ENCODE peak calls at places on chromosomes 12 and 14, in five cellular contexts. E is AG10803; L is adrenal gland; J is left lobe of liver; B is activated CD8-positive, alpha-beta T cell treated with anti-CD3 and anti-CD28 coated beads, Interleukin-2, amount 10 ng/mL, durations not matched to agents 7 days and 5 days. U is an unnamed sample.

GRCh38 chr14:105192866-105193731 is 12.0 kb upstream of the NUDT14 start:
- DNase-seq in B (no peak), E (no peak), J (no peak), L (no peak), U (no peak)

GRCh38 chr12:53722450-53723041 is 4.7 kb downstream of the CALCOCO1 start:
- DNase-seq in B (no peak), E (no peak), L (no peak), J (no peak), U (no peak)

GRCh38 chr12:79127268-79127895 is 262.8 kb downstream of the SYT1 start:
- DNase-seq in L (no peak), J (no peak), E (peak), B (no peak), U (no peak)

GRCh38 chr14:34181308-34181707 is 230.4 kb upstream of the EGLN3 start:
- DNase-seq in B (no peak), E (no peak), L (no peak), J (no peak), U (no peak)

GRCh38 chr14:105387530-105387922 is 10.8 kb upstream of the TEX22 start:
- DNase-seq in E (no peak), L (no peak), J (no peak), B (no peak), U (no peak)

GRCh38 chr12:53211476-53212381 is 4.7 kb upstream of the ITGB7 start:
- DNase-seq in L (no peak), J (no peak), E (no peak), B (no peak), U (no peak)

GRCh38 chr14:45144658-45145057 is 8.9 kb downstream of the FANCM start:
- DNase-seq in B (no peak), L (no peak), J (no peak), E (no peak), U (no peak)

GRCh38 chr14:54312166-54312801 is 84.5 kb upstream of the CDKN3 start:
- DNase-seq in E (peak), J (no peak), B (no peak), L (no peak), U (no peak)

GRCh38 chr12:22684526-22685118 is 59.7 kb downstream of the ETNK1 start:
- DNase-seq in B (no peak), L (no peak), J (no peak), E (peak), U (no peak)

GRCh38 chr14:99840265-99840664 is 47.1 kb downstream of the EML1 start:
- DNase-seq in E (no peak), B (no peak), J (no peak), L (no peak), U (no peak)

GRCh38 chr12:122834229-122834920 is 882 bp upstream of the HIP1R start:
- DNase-seq in L (peak), J (no peak), B (peak), E (peak), U (peak)

GRCh38 chr12:28683371-28683770 is 465.7 kb upstream of the FAR2 start:
- DNase-seq in E (peak), J (no peak), B (no peak), L (no peak), U (no peak)

GRCh38 chr14:73770977-73771847 is 57.0 kb upstream of the PNMA1 start:
- DNase-seq in L (no peak), E (no peak), B (no peak), J (no peak), U (peak)

GRCh38 chr12:40248585-40249297 is 23.9 kb downstream of the LRRK2 start:
- DNase-seq in L (no peak), B (no peak), J (no peak), E (no peak), U (no peak)

GRCh38 chr12:50937653-50938052 is 14.7 kb upstream of the HIGD1C start:
- DNase-seq in L (no peak), E (no peak), J (no peak), B (no peak), U (no peak)

GRCh38 chr12:116148844-116149243 is 128.6 kb downstream of the MED13L start:
- DNase-seq in J (no peak), E (no peak), B (no peak), L (no peak), U (no peak)

GRCh38 chr12:126811401-126811800 is 1455.6 kb upstream of the TMEM132C start:
- DNase-seq in E (no peak), J (no peak), B (no peak), L (no peak), U (no peak)

GRCh38 chr12:53752192-53752601 is 418 bp upstream of the CISTR start:
- DNase-seq in J (no peak), E (no peak), B (no peak), L (no peak), U (no peak)

GRCh38 chr12:14260011-14260993 is 105.2 kb upstream of the ATF7IP start:
- DNase-seq in J (peak), E (peak), B (no peak), L (peak), U (peak)

GRCh38 chr12:13171921-13172859 is 24.3 kb upstream of the EMP1 start:
- DNase-seq in L (no peak), E (peak), B (peak), J (peak), U (peak)

GRCh38 chr14:96146131-96146771 is 58.4 kb upstream of the BDKRB2 start:
- DNase-seq in E (peak), J (no peak), B (no peak), L (no peak), U (peak)

GRCh38 chr14:92460916-92461579 is 52.5 kb upstream of the RIN3 start:
- DNase-seq in B (no peak), E (peak), L (peak), J (no peak), U (no peak)

U was measured in thyroid gland.